ENCODE peak calls at places on chromosome 11, in six cellular contexts. V, A, I, Y, N and U are unnamed samples.

GRCh38 chr11:128579790-128580504 is 7.4 kb downstream of the ETS1 start:
- DNase-seq in V (no peak), A (peak; percentile 11), I (no peak), Y (no peak), N (no peak), U (no peak)

GRCh38 chr11:3986301-3986700 is 108.3 kb upstream of the RRM1 start:
- DNase-seq in V (no peak), A (no peak), I (no peak), Y (no peak), N (no peak), U (no peak)

GRCh38 chr11:122803306-122803705 is 35.0 kb upstream of the CRTAM start:
- DNase-seq in V (no peak), A (peak; percentile 64), I (no peak), Y (no peak), N (no peak), U (no peak)

GRCh38 chr11:58575377-58576020 is at the start of gene LPXN:
- DNase-seq in V (no peak), A (peak; percentile 40), I (no peak), Y (no peak), N (no peak), U (peak; percentile 47)

GRCh38 chr11:46649180-46649738 is 31.9 kb downstream of the ATG13 start:
- DNase-seq in V (peak; percentile 36), A (peak; percentile 98), I (no peak), Y (no peak), N (peak; percentile 44), U (no peak)

GRCh38 chr11:36026315-36026968 is 82.6 kb downstream of the LDLRAD3 start:
- DNase-seq in V (no peak), A (no peak), I (no peak), Y (no peak), N (no peak), U (no peak)

GRCh38 chr11:662689-663274 is 25.7 kb downstream of the DRD4 start:
- DNase-seq in V (peak; percentile 69), A (peak; percentile 60), I (peak; percentile 80), Y (peak; percentile 81), N (peak; percentile 55), U (peak; percentile 33)

GRCh38 chr11:77438487-77438886 is 35.4 kb downstream of the PAK1 start:
- DNase-seq in V (no peak), A (no peak), I (no peak), Y (no peak), N (no peak), U (no peak)

GRCh38 chr11:119567667-119568582 is 145.0 kb upstream of the THY1 start:
- DNase-seq in V (peak; percentile 14), A (peak; percentile 70), I (no peak), Y (no peak), N (no peak), U (no peak)

GRCh38 chr11:80103149-80103859 is 662.5 kb upstream of the TENM4 start:
- DNase-seq in V (no peak), A (peak; percentile 90), I (no peak), Y (no peak), N (no peak), U (no peak)

GRCh38 chr11:126892781-126893180 is 107.8 kb downstream of the KIRREL3 start:
- DNase-seq in V (no peak), A (no peak), I (no peak), Y (no peak), N (no peak), U (no peak)

GRCh38 chr11:11931461-11932055 is 76.9 kb downstream of the DKK3 start:
- DNase-seq in V (no peak), A (peak; percentile 56), I (no peak), Y (no peak), N (no peak), U (no peak)

GRCh38 chr11:44416776-44417175 is 106.8 kb upstream of the ALX4 start:
- DNase-seq in V (no peak), A (no peak), I (no peak), Y (no peak), N (no peak), U (no peak)

GRCh38 chr11:129720994-129721393 is 94.7 kb upstream of the TMEM45B start:
- DNase-seq in V (no peak), A (no peak), I (no peak), Y (no peak), N (no peak), U (no peak)

GRCh38 chr11:43756575-43756974 is 76.0 kb downstream of the HSD17B12 start:
- DNase-seq in V (no peak), A (peak; percentile 35), I (no peak), Y (no peak), N (no peak), U (no peak)

GRCh38 chr11:43523632-43524031 is 156.9 kb upstream of the HSD17B12 start:
- DNase-seq in V (no peak), A (no peak), I (no peak), Y (no peak), N (no peak), U (no peak)

GRCh38 chr11:102081313-102081712 is 28.9 kb upstream of the YAP1 start:
- DNase-seq in V (no peak), A (no peak), I (no peak), Y (no peak), N (no peak), U (no peak)

GRCh38 chr11:29009426-29009825 is 901.2 kb downstream of the METTL15 start:
- DNase-seq in V (no peak), A (no peak), I (no peak), Y (no peak), N (no peak), U (no peak)

GRCh38 chr11:29017941-29018340 is 909.8 kb downstream of the METTL15 start:
- DNase-seq in V (no peak), A (no peak), I (no peak), Y (no peak), N (no peak), U (no peak)

GRCh38 chr11:29006668-29007067 is 898.5 kb downstream of the METTL15 start:
- DNase-seq in V (no peak), A (no peak), I (no peak), Y (no peak), N (no peak), U (no peak)

GRCh38 chr11:29008481-29008880 is 900.3 kb downstream of the METTL15 start:
- DNase-seq in V (no peak), A (no peak), I (no peak), Y (no peak), N (no peak), U (no peak)

DNA sequence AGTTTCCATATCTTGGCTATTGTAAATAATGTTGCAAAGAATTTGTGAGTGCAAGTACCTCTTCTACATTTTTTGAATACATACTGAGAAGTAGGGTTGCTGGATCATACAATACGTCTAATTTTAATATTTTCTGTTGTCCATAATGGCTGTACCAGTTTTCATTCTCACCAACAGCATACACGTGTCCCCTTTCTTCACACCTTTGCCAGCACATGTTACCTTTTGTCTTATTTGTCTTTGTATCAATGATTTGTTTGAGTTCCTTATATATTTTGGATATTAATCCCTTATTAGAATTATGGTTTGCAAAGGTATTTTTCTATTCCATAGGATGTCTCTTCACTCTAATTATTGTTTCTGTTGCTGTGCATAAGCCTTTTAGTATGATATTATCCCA is 904.3 kb downstream of the METTL15 start:
- DNase-seq in V (no peak), A (no peak), I (no peak), Y (no peak), N (no peak), U (no peak)
- TF ChIP-seq CTCF in V (no peak), A (no peak), I (no peak), Y (no peak), N (no peak), U (no peak)

GRCh38 chr11:8080069-8080670 is 841 bp upstream of the TUB start:
- DNase-seq in V (no peak), A (no peak), I (peak; percentile 48), Y (no peak), N (no peak), U (no peak)

GRCh38 chr11:8082391-8083087 is 1.5 kb downstream of the TUB start:
- DNase-seq in V (no peak), A (no peak), I (peak; percentile 33), Y (no peak), N (no peak), U (no peak)

GRCh38 chr11:8080674-8081590 is at the start of gene TUB:
- DNase-seq in V (peak; percentile 34), A (no peak), I (peak; percentile 65), Y (no peak), N (no peak), U (peak; percentile 4)

GRCh38 chr11:8083088-8083395 is 2.0 kb downstream of the TUB start:
- DNase-seq in V (no peak), A (no peak), I (no peak), Y (no peak), N (no peak), U (no peak)

GRCh38 chr11:8081591-8082021 is 595 bp downstream of the TUB start:
- DNase-seq in V (no peak), A (no peak), I (peak; percentile 55), Y (no peak), N (no peak), U (no peak)
- H3K27ac ChIP-seq in V (no peak overlapping the region), A (no peak overlapping the region), I (no peak overlapping the region), Y (no peak overlapping the region), N (peak overlapping the region; percentile 67), U (no peak overlapping the region)

GRCh38 chr11:76206077-76206326 is 300 bp downstream of the WNT11 start:
- DNase-seq in V (no peak), A (no peak), I (no peak), Y (no peak), N (no peak), U (no peak)

GRCh38 chr11:76203131-76203925 is 3.0 kb downstream of the WNT11 start:
- DNase-seq in V (no peak), A (no peak), I (peak; percentile 60), Y (peak; percentile 33), N (no peak), U (no peak)

GRCh38 chr11:76201672-76202412 is 4.5 kb downstream of the WNT11 start:
- DNase-seq in V (no peak), A (no peak), I (peak; percentile 48), Y (peak; percentile 39), N (no peak), U (no peak)

GRCh38 chr11:76205252-76206076 is 838 bp downstream of the WNT11 start:
- DNase-seq in V (no peak), A (no peak), I (peak; percentile 50), Y (peak; percentile 46), N (no peak), U (no peak)

DNA sequence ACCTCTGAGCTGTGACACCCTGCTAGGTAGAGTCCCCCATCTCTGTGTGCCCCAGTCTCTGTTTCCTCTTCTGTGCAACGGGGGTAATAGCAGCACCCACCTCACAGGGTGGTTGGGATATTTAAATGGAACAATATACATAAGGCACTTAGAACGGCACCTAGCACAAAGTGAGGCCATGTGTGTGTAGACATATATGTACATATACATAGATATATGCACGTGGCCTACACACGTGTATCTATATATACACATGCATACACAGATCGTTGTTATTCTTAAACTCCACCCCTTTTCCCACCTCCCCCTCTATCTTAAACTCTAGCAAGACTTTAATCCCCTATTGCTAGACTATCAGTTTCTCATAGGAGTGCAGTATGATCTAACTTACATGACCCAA is 2.4 kb downstream of the WNT11 start:
- DNase-seq in V (no peak), A (no peak), I (no peak), Y (no peak), N (no peak), U (no peak)
- H3K27me3 ChIP-seq in V (no peaks in the 10 kb centered on the region), A (peaks cover 26% of the 10 kb centered on the region), I (no peaks in the 10 kb centered on the region), Y (no peaks in the 10 kb centered on the region), N (peaks cover 25% of the 10 kb centered on the region), U (peaks cover 53% of the 10 kb centered on the region)

DNA sequence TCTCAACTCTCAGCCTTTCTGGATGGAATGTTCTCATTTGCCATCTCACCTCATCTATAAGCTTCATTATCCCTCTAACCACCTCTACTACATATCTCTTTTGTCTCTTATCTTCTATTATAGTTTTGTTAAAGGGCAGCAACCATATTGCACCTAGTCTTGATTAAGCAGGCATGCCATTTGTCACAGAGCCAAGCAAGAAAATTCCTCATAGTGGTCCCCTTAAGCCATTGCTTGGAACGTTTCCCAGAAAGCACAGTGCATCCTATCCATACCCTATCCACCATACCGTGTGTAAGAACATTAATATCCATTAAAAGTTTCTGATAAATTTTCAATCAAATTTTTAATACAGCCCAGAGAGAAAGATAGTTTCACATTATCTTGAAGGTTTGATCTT is 1296.6 kb downstream of the LRRC4C start:
- DNase-seq in V (no peak), A (no peak), I (no peak), Y (no peak), N (no peak), U (no peak)
- TF ChIP-seq CTCF in V (no peak), A (no peak), I (no peak), Y (no peak), N (no peak), U (no peak)